ENCODE peak calls at places on chromosomes 12 and 14, in four cellular contexts. R, A, I and G are unnamed samples.

GRCh38 chr12:119320678-119321077 is 13.9 kb upstream of the CCDC60 start:
- DNase-seq in A (no peak), R (no peak), I (no peak), G (no peak)

GRCh38 chr14:74491952-74492351 is 1.2 kb downstream of the NPC2 start:
- DNase-seq in A (no peak), R (no peak), I (no peak), G (no peak)

GRCh38 chr12:42960087-42960527 is 370.6 kb upstream of the PRICKLE1 start:
- DNase-seq in A (no peak), R (no peak), I (no peak), G (no peak)

GRCh38 chr14:20515846-20516245 is 10.5 kb downstream of the RNASE10 start:
- DNase-seq in R (no peak), I (no peak), A (no peak), G (no peak)

GRCh38 chr14:29463727-29464370 is 463.8 kb downstream of the PRKD1 start:
- DNase-seq in A (no peak), I (no peak), R (no peak), G (no peak)

GRCh38 chr14:23984891-23985607 is 3.7 kb upstream of the DHRS4L2 start:
- DNase-seq in I (peak; percentile 51), R (no peak), A (no peak), G (no peak)

GRCh38 chr14:24851837-24852236 is 198.1 kb downstream of the STXBP6 start:
- DNase-seq in I (no peak), R (no peak), A (no peak), G (no peak)

GRCh38 chr12:108572166-108572790 is 9.9 kb downstream of the ISCU start:
- DNase-seq in I (no peak), R (no peak), A (no peak), G (no peak)